ENCODE peak calls at places on chromosomes 2 and 18, in seven cellular contexts. One of them, this sample, is unnamed.

GRCh38 chr2:78992807-78993517 is 32.5 kb upstream of the REG3G start:
- DNase-seq in stimulated activated CD4-positive, alpha-beta T cell treated with anti-CD3 and anti-CD28 coated beads, Interleukin-2, amount 100 ng/mL, for 48 hours: no peak
- DNase-seq in NCI-H345: peak
- DNase-seq in endothelial cell: no peak
- DNase-seq in GM12865: no peak
- DNase-seq in HFFc6: no peak
- DNase-seq in stimulated activated naive CD4-positive, alpha-beta T cell: no peak
- DNase-seq in this sample: no peak

GRCh38 chr2:200138386-200139184 is 167.9 kb upstream of the SPATS2L start:
- DNase-seq in stimulated activated CD4-positive, alpha-beta T cell treated with anti-CD3 and anti-CD28 coated beads, Interleukin-2, amount 100 ng/mL, for 48 hours: no peak
- DNase-seq in NCI-H345: no peak
- DNase-seq in endothelial cell: no peak
- DNase-seq in GM12865: no peak
- DNase-seq in HFFc6: no peak
- DNase-seq in stimulated activated naive CD4-positive, alpha-beta T cell: no peak
- DNase-seq in this sample: no peak

GRCh38 chr2:157269922-157270321 is 12.4 kb downstream of the GALNT5 start:
- DNase-seq in stimulated activated CD4-positive, alpha-beta T cell treated with anti-CD3 and anti-CD28 coated beads, Interleukin-2, amount 100 ng/mL, for 48 hours: no peak
- DNase-seq in NCI-H345: no peak
- DNase-seq in endothelial cell: no peak
- DNase-seq in GM12865: no peak
- DNase-seq in HFFc6: no peak
- DNase-seq in stimulated activated naive CD4-positive, alpha-beta T cell: no peak
- DNase-seq in this sample: no peak

GRCh38 chr2:218003994-218004419 is 1.2 kb upstream of the TNS1 start:
- DNase-seq in stimulated activated CD4-positive, alpha-beta T cell treated with anti-CD3 and anti-CD28 coated beads, Interleukin-2, amount 100 ng/mL, for 48 hours: no peak
- DNase-seq in NCI-H345: no peak
- DNase-seq in endothelial cell: no peak
- DNase-seq in GM12865: no peak
- DNase-seq in HFFc6: peak
- DNase-seq in stimulated activated naive CD4-positive, alpha-beta T cell: no peak
- DNase-seq in this sample: peak

GRCh38 chr2:165214093-165214492 is 10.2 kb upstream of the SCN3A start:
- DNase-seq in stimulated activated CD4-positive, alpha-beta T cell treated with anti-CD3 and anti-CD28 coated beads, Interleukin-2, amount 100 ng/mL, for 48 hours: no peak
- DNase-seq in NCI-H345: no peak
- DNase-seq in endothelial cell: no peak
- DNase-seq in GM12865: no peak
- DNase-seq in HFFc6: no peak
- DNase-seq in stimulated activated naive CD4-positive, alpha-beta T cell: no peak
- DNase-seq in this sample: no peak

GRCh38 chr2:112640800-112641675 is 4.7 kb upstream of the SLC20A1 start:
- DNase-seq in stimulated activated CD4-positive, alpha-beta T cell treated with anti-CD3 and anti-CD28 coated beads, Interleukin-2, amount 100 ng/mL, for 48 hours: no peak
- DNase-seq in NCI-H345: no peak
- DNase-seq in endothelial cell: no peak
- DNase-seq in GM12865: no peak
- DNase-seq in HFFc6: peak
- DNase-seq in stimulated activated naive CD4-positive, alpha-beta T cell: no peak
- DNase-seq in this sample: peak

GRCh38 chr2:11248-11941 is 34.9 kb downstream of the FAM110C start:
- DNase-seq in stimulated activated CD4-positive, alpha-beta T cell treated with anti-CD3 and anti-CD28 coated beads, Interleukin-2, amount 100 ng/mL, for 48 hours: peak
- DNase-seq in NCI-H345: peak
- DNase-seq in endothelial cell: peak
- DNase-seq in GM12865: peak
- DNase-seq in HFFc6: peak
- DNase-seq in stimulated activated naive CD4-positive, alpha-beta T cell: peak
- DNase-seq in this sample: no peak

GRCh38 chr2:72722492-72723090 is 103.2 kb downstream of the EXOC6B start:
- DNase-seq in stimulated activated CD4-positive, alpha-beta T cell treated with anti-CD3 and anti-CD28 coated beads, Interleukin-2, amount 100 ng/mL, for 48 hours: no peak
- DNase-seq in NCI-H345: no peak
- DNase-seq in endothelial cell: no peak
- DNase-seq in GM12865: no peak
- DNase-seq in HFFc6: peak
- DNase-seq in stimulated activated naive CD4-positive, alpha-beta T cell: no peak
- DNase-seq in this sample: peak

GRCh38 chr2:158914731-158915130 is 53.7 kb upstream of the TANC1 start:
- DNase-seq in stimulated activated CD4-positive, alpha-beta T cell treated with anti-CD3 and anti-CD28 coated beads, Interleukin-2, amount 100 ng/mL, for 48 hours: no peak
- DNase-seq in NCI-H345: no peak
- DNase-seq in endothelial cell: no peak
- DNase-seq in GM12865: no peak
- DNase-seq in HFFc6: no peak
- DNase-seq in stimulated activated naive CD4-positive, alpha-beta T cell: no peak
- DNase-seq in this sample: no peak

GRCh38 chr2:139123795-139124194 is 343.6 kb upstream of the NXPH2 start:
- DNase-seq in stimulated activated CD4-positive, alpha-beta T cell treated with anti-CD3 and anti-CD28 coated beads, Interleukin-2, amount 100 ng/mL, for 48 hours: no peak
- DNase-seq in NCI-H345: no peak
- DNase-seq in endothelial cell: no peak
- DNase-seq in GM12865: no peak
- DNase-seq in HFFc6: no peak
- DNase-seq in stimulated activated naive CD4-positive, alpha-beta T cell: no peak
- DNase-seq in this sample: no peak

GRCh38 chr2:130846233-130846632 is 9.5 kb downstream of the ARHGEF4 start:
- DNase-seq in stimulated activated CD4-positive, alpha-beta T cell treated with anti-CD3 and anti-CD28 coated beads, Interleukin-2, amount 100 ng/mL, for 48 hours: no peak
- DNase-seq in NCI-H345: no peak
- DNase-seq in endothelial cell: no peak
- DNase-seq in GM12865: no peak
- DNase-seq in HFFc6: no peak
- DNase-seq in stimulated activated naive CD4-positive, alpha-beta T cell: no peak
- DNase-seq in this sample: no peak

GRCh38 chr2:30359644-30360167 is 87.3 kb upstream of the LCLAT1 start:
- DNase-seq in stimulated activated CD4-positive, alpha-beta T cell treated with anti-CD3 and anti-CD28 coated beads, Interleukin-2, amount 100 ng/mL, for 48 hours: no peak
- DNase-seq in NCI-H345: peak
- DNase-seq in endothelial cell: no peak
- DNase-seq in GM12865: no peak
- DNase-seq in HFFc6: no peak
- DNase-seq in stimulated activated naive CD4-positive, alpha-beta T cell: no peak
- DNase-seq in this sample: peak

GRCh38 chr2:65880451-65880850 is 448.1 kb upstream of the SPRED2 start:
- DNase-seq in stimulated activated CD4-positive, alpha-beta T cell treated with anti-CD3 and anti-CD28 coated beads, Interleukin-2, amount 100 ng/mL, for 48 hours: no peak
- DNase-seq in NCI-H345: no peak
- DNase-seq in endothelial cell: no peak
- DNase-seq in GM12865: no peak
- DNase-seq in HFFc6: no peak
- DNase-seq in stimulated activated naive CD4-positive, alpha-beta T cell: no peak
- DNase-seq in this sample: no peak

GRCh38 chr2:95074663-95075439 is 46.8 kb downstream of the MRPS5 start:
- DNase-seq in stimulated activated CD4-positive, alpha-beta T cell treated with anti-CD3 and anti-CD28 coated beads, Interleukin-2, amount 100 ng/mL, for 48 hours: peak
- DNase-seq in NCI-H345: no peak
- DNase-seq in endothelial cell: no peak
- DNase-seq in GM12865: peak
- DNase-seq in HFFc6: no peak
- DNase-seq in stimulated activated naive CD4-positive, alpha-beta T cell: peak
- DNase-seq in this sample: no peak

GRCh38 chr2:9944330-9944758 is 7.1 kb upstream of the GRHL1 start:
- DNase-seq in stimulated activated CD4-positive, alpha-beta T cell treated with anti-CD3 and anti-CD28 coated beads, Interleukin-2, amount 100 ng/mL, for 48 hours: no peak
- DNase-seq in NCI-H345: no peak
- DNase-seq in endothelial cell: no peak
- DNase-seq in GM12865: peak
- DNase-seq in HFFc6: peak
- DNase-seq in stimulated activated naive CD4-positive, alpha-beta T cell: no peak
- DNase-seq in this sample: no peak

GRCh38 chr2:46293466-46293865 is 3.7 kb upstream of the EPAS1 start:
- DNase-seq in stimulated activated CD4-positive, alpha-beta T cell treated with anti-CD3 and anti-CD28 coated beads, Interleukin-2, amount 100 ng/mL, for 48 hours: no peak
- DNase-seq in NCI-H345: no peak
- DNase-seq in endothelial cell: no peak
- DNase-seq in GM12865: no peak
- DNase-seq in HFFc6: no peak
- DNase-seq in stimulated activated naive CD4-positive, alpha-beta T cell: no peak
- DNase-seq in this sample: peak

GRCh38 chr2:36351291-36352023 is 4.1 kb upstream of the CRIM1 start:
- DNase-seq in stimulated activated CD4-positive, alpha-beta T cell treated with anti-CD3 and anti-CD28 coated beads, Interleukin-2, amount 100 ng/mL, for 48 hours: no peak
- DNase-seq in NCI-H345: no peak
- DNase-seq in endothelial cell: no peak
- DNase-seq in GM12865: no peak
- DNase-seq in HFFc6: no peak
- DNase-seq in stimulated activated naive CD4-positive, alpha-beta T cell: no peak
- DNase-seq in this sample: no peak

GRCh38 chr2:190603374-190603773 is 45.5 kb upstream of the NAB1 start:
- DNase-seq in stimulated activated CD4-positive, alpha-beta T cell treated with anti-CD3 and anti-CD28 coated beads, Interleukin-2, amount 100 ng/mL, for 48 hours: no peak
- DNase-seq in NCI-H345: no peak
- DNase-seq in endothelial cell: no peak
- DNase-seq in GM12865: no peak
- DNase-seq in HFFc6: no peak
- DNase-seq in stimulated activated naive CD4-positive, alpha-beta T cell: no peak
- DNase-seq in this sample: no peak

GRCh38 chr18:63365909-63366269 is 1.1 kb downstream of the KDSR start:
- DNase-seq in stimulated activated CD4-positive, alpha-beta T cell treated with anti-CD3 and anti-CD28 coated beads, Interleukin-2, amount 100 ng/mL, for 48 hours: peak
- DNase-seq in NCI-H345: no peak
- DNase-seq in endothelial cell: peak
- DNase-seq in GM12865: peak
- DNase-seq in HFFc6: no peak
- DNase-seq in stimulated activated naive CD4-positive, alpha-beta T cell: no peak
- DNase-seq in this sample: no peak

GRCh38 chr2:152648336-152648735 is 68.9 kb downstream of the PRPF40A start:
- DNase-seq in stimulated activated CD4-positive, alpha-beta T cell treated with anti-CD3 and anti-CD28 coated beads, Interleukin-2, amount 100 ng/mL, for 48 hours: no peak
- DNase-seq in NCI-H345: no peak
- DNase-seq in endothelial cell: no peak
- DNase-seq in GM12865: no peak
- DNase-seq in HFFc6: no peak
- DNase-seq in stimulated activated naive CD4-positive, alpha-beta T cell: no peak
- DNase-seq in this sample: no peak

GRCh38 chr18:32730620-32731021 is 42.2 kb downstream of the KLHL14 start:
- DNase-seq in stimulated activated CD4-positive, alpha-beta T cell treated with anti-CD3 and anti-CD28 coated beads, Interleukin-2, amount 100 ng/mL, for 48 hours: no peak
- DNase-seq in NCI-H345: peak
- DNase-seq in endothelial cell: no peak
- DNase-seq in GM12865: peak
- DNase-seq in HFFc6: no peak
- DNase-seq in stimulated activated naive CD4-positive, alpha-beta T cell: no peak
- DNase-seq in this sample: peak

GRCh38 chr18:45962461-45962860 is 4.7 kb downstream of the EPG5 start:
- DNase-seq in stimulated activated CD4-positive, alpha-beta T cell treated with anti-CD3 and anti-CD28 coated beads, Interleukin-2, amount 100 ng/mL, for 48 hours: peak
- DNase-seq in NCI-H345: no peak
- DNase-seq in endothelial cell: no peak
- DNase-seq in GM12865: peak
- DNase-seq in HFFc6: peak
- DNase-seq in stimulated activated naive CD4-positive, alpha-beta T cell: no peak
- DNase-seq in this sample: peak

GRCh38 chr2:28355521-28356094 is 37.0 kb upstream of the FOSL2 start:
- DNase-seq in stimulated activated CD4-positive, alpha-beta T cell treated with anti-CD3 and anti-CD28 coated beads, Interleukin-2, amount 100 ng/mL, for 48 hours: no peak
- DNase-seq in NCI-H345: no peak
- DNase-seq in endothelial cell: no peak
- DNase-seq in GM12865: no peak
- DNase-seq in HFFc6: no peak
- DNase-seq in stimulated activated naive CD4-positive, alpha-beta T cell: no peak
- DNase-seq in this sample: no peak

GRCh38 chr2:216731465-216731864 is 36.1 kb upstream of the IGFBP5 start:
- DNase-seq in stimulated activated CD4-positive, alpha-beta T cell treated with anti-CD3 and anti-CD28 coated beads, Interleukin-2, amount 100 ng/mL, for 48 hours: no peak
- DNase-seq in NCI-H345: no peak
- DNase-seq in endothelial cell: no peak
- DNase-seq in GM12865: no peak
- DNase-seq in HFFc6: no peak
- DNase-seq in stimulated activated naive CD4-positive, alpha-beta T cell: no peak
- DNase-seq in this sample: no peak